ENCODE peak calls at places on chromosomes 3 and 15, in five cellular contexts. P, Z, O, A and Y are unnamed samples.

GRCh38 chr3:10926441-10926830 is 66.1 kb upstream of the SLC6A1 start:
- DNase-seq in P (no peak), Z (no peak), O (no peak), A (no peak), Y (no peak)

GRCh38 chr15:41230345-41230649 is 260 bp downstream of the EXD1 start:
- DNase-seq in P (no peak), Z (no peak), O (no peak), A (no peak), Y (no peak)

GRCh38 chr15:99076555-99077308 is 28.1 kb upstream of the SYNM start:
- DNase-seq in P (peak), Z (peak), O (no peak), A (peak), Y (peak)

GRCh38 chr3:153595186-153595815 is 433.3 kb downstream of the RAP2B start:
- DNase-seq in P (peak), Z (no peak), O (no peak), A (no peak), Y (no peak)

GRCh38 chr3:12884104-12884742 is 42.9 kb upstream of the RPL32 start:
- DNase-seq in P (no peak), Z (no peak), O (no peak), A (no peak), Y (no peak)

GRCh38 chr3:71652786-71653419 is 69.4 kb upstream of the FOXP1 start:
- DNase-seq in P (no peak), Z (peak), O (no peak), A (peak), Y (peak)

GRCh38 chr3:39907981-39908380 is 98.6 kb downstream of the MYRIP start:
- DNase-seq in P (peak), Z (no peak), O (no peak), A (no peak), Y (no peak)

GRCh38 chr3:113277414-113277813 is 66.1 kb downstream of the BOC start:
- DNase-seq in P (no peak), Z (no peak), O (no peak), A (no peak), Y (no peak)

GRCh38 chr3:187795207-187795960 is 50.1 kb upstream of the BCL6 start:
- DNase-seq in P (peak), Z (no peak), O (no peak), A (no peak), Y (no peak)

GRCh38 chr3:38526792-38527191 is 30.7 kb downstream of the EXOG start:
- DNase-seq in P (no peak), Z (no peak), O (no peak), A (no peak), Y (no peak)

GRCh38 chr15:84992157-84992940 is 10.7 kb downstream of the PDE8A start:
- DNase-seq in P (peak), Z (no peak), O (no peak), A (no peak), Y (peak)

GRCh38 chr15:35697549-35698299 is 151.8 kb upstream of the DPH6 start:
- DNase-seq in P (no peak), Z (no peak), O (no peak), A (no peak), Y (peak)

GRCh38 chr15:82063055-82063454 is 17.2 kb upstream of the MEX3B start:
- DNase-seq in P (no peak), Z (no peak), O (no peak), A (no peak), Y (no peak)

GRCh38 chr3:45311327-45311726 is 77.0 kb upstream of the LARS2 start:
- DNase-seq in P (no peak), Z (no peak), O (no peak), A (no peak), Y (no peak)

GRCh38 chr3:77919244-77919643 is 879.3 kb downstream of the ROBO2 start:
- DNase-seq in P (no peak), Z (no peak), O (no peak), A (no peak), Y (no peak)

GRCh38 chr3:111717601-111718000 is 122.5 kb upstream of the ZBED2 start:
- DNase-seq in P (peak), Z (no peak), O (peak), A (peak), Y (peak)

GRCh38 chr3:72041531-72041930 is 256.6 kb upstream of the PROK2 start:
- DNase-seq in P (no peak), Z (no peak), O (no peak), A (no peak), Y (no peak)

GRCh38 chr15:52204657-52205056 is 13.5 kb upstream of the GNB5 start:
- DNase-seq in P (no peak), Z (no peak), O (no peak), A (no peak), Y (no peak)

GRCh38 chr3:10471337-10471721 is 34.1 kb downstream of the ATP2B2 start:
- DNase-seq in P (no peak), Z (no peak), O (no peak), A (no peak), Y (no peak)

GRCh38 chr3:13111874-13112520 is 38.8 kb upstream of the IQSEC1 start:
- DNase-seq in P (peak), Z (no peak), O (no peak), A (no peak), Y (no peak)

GRCh38 chr3:151345854-151346253 is 16.5 kb upstream of the P2RY13 start:
- DNase-seq in P (no peak), Z (no peak), O (no peak), A (peak), Y (no peak)

GRCh38 chr3:62823461-62824050 is 51.7 kb downstream of the CADPS start:
- DNase-seq in P (no peak), Z (no peak), O (no peak), A (no peak), Y (no peak)

GRCh38 chr3:169144271-169144670 is 519.2 kb downstream of the MECOM start:
- DNase-seq in P (no peak), Z (no peak), O (no peak), A (no peak), Y (no peak)

GRCh38 chr3:101203411-101203810 is 117.0 kb downstream of the IMPG2 start:
- DNase-seq in P (no peak), Z (no peak), O (no peak), A (no peak), Y (no peak)

GRCh38 chr3:128357538-128357937 is 109.2 kb downstream of the DNAJB8 start:
- DNase-seq in P (no peak), Z (no peak), O (no peak), A (no peak), Y (no peak)

GRCh38 chr3:114214542-114215341 is 22.6 kb downstream of the ZNF80 start:
- DNase-seq in P (no peak), Z (no peak), O (no peak), A (no peak), Y (no peak)

GRCh38 chr3:28791713-28792255 is 443.2 kb upstream of the AZI2 start:
- DNase-seq in P (no peak), Z (no peak), O (no peak), A (no peak), Y (no peak)

GRCh38 chr15:53869044-53869805 is 109.0 kb upstream of the UNC13C start:
- DNase-seq in P (no peak), Z (no peak), O (no peak), A (no peak), Y (peak)

GRCh38 chr3:7506606-7507180 is 645.8 kb downstream of the GRM7 start:
- DNase-seq in P (no peak), Z (no peak), O (no peak), A (no peak), Y (no peak)

GRCh38 chr3:185687479-185687878 is 101.4 kb downstream of the SENP2 start:
- DNase-seq in P (peak), Z (no peak), O (no peak), A (no peak), Y (no peak)

GRCh38 chr3:169246158-169246557 is 417.4 kb downstream of the MECOM start:
- DNase-seq in P (no peak), Z (no peak), O (no peak), A (no peak), Y (no peak)

GRCh38 chr15:74869726-74870407 is 3.3 kb downstream of the SCAMP2 start:
- DNase-seq in P (no peak), Z (no peak), O (no peak), A (no peak), Y (no peak)